ENCODE peak calls at places on chromosomes 13 and 19, in nine cellular contexts. I, G, M, Q, V, E, K, X and J are unnamed samples.

GRCh38 chr19:58274771-58275199 is 4.0 kb upstream of the ZNF8 start:
- DNase-seq in V (peak), G (no peak), K (no peak), X (peak), M (no peak), E (no peak), Q (peak), I (peak), J (no peak)

GRCh38 chr19:917323-918151 is at the start of gene KISS1R:
- DNase-seq in M (peak), E (no peak), I (no peak), V (no peak), Q (peak), X (no peak), K (no peak), G (peak), J (no peak)

GRCh38 chr19:18795540-18795939 is 4.4 kb upstream of the COMP start:
- DNase-seq in K (no peak), X (no peak), Q (peak), E (no peak), I (no peak), M (no peak), V (no peak), G (no peak), J (no peak)

GRCh38 chr13:51614350-51614786 is 30.1 kb downstream of the WDFY2 start:
- DNase-seq in X (no peak), M (peak), K (no peak), G (no peak), E (no peak), I (no peak), V (no peak), Q (peak), J (peak)

GRCh38 chr13:70249332-70250064 is 141.2 kb upstream of the KLHL1 start:
- DNase-seq in M (no peak), K (no peak), G (no peak), I (no peak), E (no peak), V (peak), X (peak), Q (no peak), J (no peak)

GRCh38 chr19:15299568-15300409 is 32.5 kb downstream of the BRD4 start:
- DNase-seq in K (no peak), Q (peak), G (no peak), X (peak), V (no peak), M (no peak), E (no peak), I (no peak), J (no peak)

GRCh38 chr19:48900477-48901452 is 653 bp downstream of the NUCB1 start:
- DNase-seq in Q (peak), V (no peak), G (no peak), M (no peak), X (peak), I (no peak), E (no peak), K (no peak), J (no peak)

GRCh38 chr19:54638683-54639082 is 8.4 kb downstream of the LILRB1 start:
- DNase-seq in X (no peak), Q (no peak), I (no peak), G (no peak), V (no peak), M (no peak), K (no peak), E (no peak), J (no peak)

GRCh38 chr13:46341112-46341711 is 45.8 kb downstream of the RUBCNL start:
- DNase-seq in I (no peak), K (no peak), X (peak), M (no peak), Q (peak), E (no peak), V (peak), G (no peak), J (no peak)

GRCh38 chr13:20772401-20773131 is 1.2 kb downstream of the EEF1AKMT1 start:
- DNase-seq in M (no peak), V (no peak), X (no peak), Q (peak), K (no peak), E (no peak), G (no peak), I (no peak), J (no peak)

GRCh38 chr19:46823049-46823448 is 27.6 kb downstream of the AP2S1 start:
- DNase-seq in G (no peak), E (no peak), V (no peak), K (no peak), Q (no peak), M (no peak), I (no peak), X (no peak), J (no peak)

GRCh38 chr19:4686700-4687099 is 16.6 kb upstream of the MYDGF start:
- DNase-seq in M (no peak), E (no peak), I (no peak), K (no peak), Q (no peak), X (no peak), V (no peak), G (no peak), J (no peak)

GRCh38 chr19:1767464-1767933 is 14.2 kb downstream of the ONECUT3 start:
- DNase-seq in E (no peak), I (no peak), G (no peak), X (peak), M (peak), K (no peak), Q (peak), V (no peak), J (peak)

GRCh38 chr13:78680064-78680463 is 21.1 kb upstream of the OBI1 start:
- DNase-seq in V (no peak), Q (no peak), E (no peak), G (no peak), X (no peak), I (no peak), K (no peak), M (no peak), J (no peak)

GRCh38 chr19:51093510-51094345 is 11.0 kb upstream of the KLK14 start:
- DNase-seq in G (peak), Q (no peak), E (no peak), K (no peak), V (no peak), X (peak), I (no peak), M (no peak), J (no peak)

GRCh38 chr13:36706755-36707154 is 32.9 kb downstream of the SERTM1 start:
- DNase-seq in G (no peak), I (no peak), V (no peak), M (no peak), K (no peak), X (peak), Q (peak), E (no peak), J (no peak)

GRCh38 chr19:6930190-6930589 is 42.8 kb downstream of the ADGRE1 start:
- DNase-seq in E (no peak), Q (no peak), V (no peak), I (no peak), X (no peak), M (no peak), K (no peak), G (no peak), J (no peak)

GRCh38 chr13:105572401-105572800 is 963.1 kb downstream of the EFNB2 start:
- DNase-seq in Q (peak), V (peak), K (no peak), E (no peak), I (no peak), G (no peak), M (no peak), X (peak), J (no peak)

GRCh38 chr19:6534451-6535093 is 3.7 kb downstream of the TNFSF9 start:
- DNase-seq in V (no peak), K (no peak), E (no peak), G (no peak), Q (no peak), I (no peak), X (no peak), M (peak), J (no peak)

GRCh38 chr19:56573914-56574313 is 6.6 kb downstream of the ZNF470 start:
- DNase-seq in K (no peak), M (no peak), X (no peak), I (no peak), G (no peak), E (no peak), Q (no peak), V (no peak), J (no peak)

GRCh38 chr13:51849145-51850101 is 4.4 kb upstream of the TMEM272 start:
- DNase-seq in X (peak), G (no peak), V (peak), Q (peak), I (no peak), M (peak), E (no peak), K (no peak), J (no peak)

GRCh38 chr13:102724923-102725322 is 30.1 kb upstream of the METTL21C start:
- DNase-seq in G (no peak), Q (peak), I (no peak), E (no peak), M (no peak), X (peak), V (peak), K (no peak), J (no peak)

GRCh38 chr19:5988520-5989387 is 10.8 kb upstream of the RANBP3 start:
- DNase-seq in E (no peak), V (no peak), M (no peak), X (no peak), I (no peak), G (no peak), K (no peak), Q (no peak), J (no peak)

GRCh38 chr19:7069042-7069903 is at the start of gene ZNF557:
- DNase-seq in I (peak), X (peak), K (peak), M (peak), E (peak), V (peak), Q (peak), G (peak), J (peak)

GRCh38 chr13:97369269-97369893 is 64.6 kb upstream of the RAP2A start:
- DNase-seq in I (no peak), E (no peak), M (no peak), V (no peak), G (no peak), X (peak), K (no peak), Q (peak), J (no peak)

GRCh38 chr19:41691268-41691970 is 3.3 kb upstream of the CEACAM7 start:
- DNase-seq in X (peak), M (peak), E (no peak), I (no peak), G (peak), V (no peak), Q (peak), K (no peak), J (no peak)

GRCh38 chr19:2866495-2867024 is 575 bp upstream of the ZNF556 start:
- DNase-seq in X (no peak), V (no peak), G (no peak), Q (no peak), K (no peak), I (no peak), E (no peak), M (no peak), J (no peak)

GRCh38 chr13:99275093-99275469 is 16.9 kb upstream of the GPR18 start:
- DNase-seq in I (no peak), E (no peak), G (no peak), X (peak), K (no peak), V (peak), M (no peak), Q (peak), J (no peak)